ENCODE peak calls at places on chromosomes 16 and 17, in eight cellular contexts. R, Y, Z, S, K, N, O and G are unnamed samples.

GRCh38 chr17:2982854-2983636 is 80.4 kb downstream of the OR1D5 start:
- DNase-seq in R (no peak), Y (no peak), Z (no peak), S (peak; percentile 20), K (peak; percentile 42), N (peak; percentile 9), O (peak; percentile 53), G (no peak)

GRCh38 chr17:31251075-31251474 is 46.0 kb downstream of the OMG start:
- DNase-seq in R (no peak), Y (no peak), Z (no peak), S (no peak), K (no peak), N (no peak), O (no peak), G (no peak)

GRCh38 chr17:50033316-50033715 is 22.6 kb upstream of the ITGA3 start:
- DNase-seq in R (no peak), Y (no peak), Z (no peak), S (no peak), K (no peak), N (no peak), O (peak; percentile 25), G (no peak)

GRCh38 chr17:1961187-1961586 is 63.9 kb downstream of the RTN4RL1 start:
- DNase-seq in R (no peak), Y (no peak), Z (no peak), S (peak; percentile 94), K (peak; percentile 53), N (no peak), O (no peak), G (no peak)

GRCh38 chr17:44200478-44201155 is 933 bp upstream of the ATXN7L3 start:
- DNase-seq in R (no peak), Y (peak; percentile 80), Z (no peak), S (no peak), K (peak; percentile 41), N (no peak), O (no peak), G (no peak)

GRCh38 chr16:88999457-89000206 is 22.6 kb upstream of the CBFA2T3 start:
- DNase-seq in R (no peak), Y (no peak), Z (no peak), S (peak; percentile 66), K (no peak), N (no peak), O (no peak), G (no peak)

GRCh38 chr16:82700541-82701240 is 73.9 kb downstream of the CDH13 start:
- DNase-seq in R (no peak), Y (no peak), Z (no peak), S (no peak), K (no peak), N (no peak), O (no peak), G (no peak)

GRCh38 chr17:63378411-63379076 is 67.6 kb downstream of the CYB561 start:
- DNase-seq in R (no peak), Y (no peak), Z (no peak), S (no peak), K (no peak), N (no peak), O (no peak), G (no peak)

GRCh38 chr17:19897901-19898300 is 30.2 kb upstream of the ULK2 start:
- DNase-seq in R (no peak), Y (no peak), Z (no peak), S (no peak), K (no peak), N (no peak), O (no peak), G (no peak)

GRCh38 chr17:520447-521167 is 168.0 kb upstream of the RPH3AL start:
- DNase-seq in R (no peak), Y (no peak), Z (no peak), S (no peak), K (no peak), N (no peak), O (no peak), G (no peak)

GRCh38 chr16:79066621-79067020 is 533.9 kb downstream of the MAF start:
- DNase-seq in R (no peak), Y (no peak), Z (no peak), S (no peak), K (no peak), N (no peak), O (no peak), G (no peak)

GRCh38 chr17:10063730-10064221 is 134.6 kb downstream of the GAS7 start:
- DNase-seq in R (no peak), Y (no peak), Z (no peak), S (no peak), K (peak; percentile 32), N (no peak), O (peak; percentile 66), G (no peak)

GRCh38 chr16:16062023-16062932 is 112.9 kb downstream of the ABCC1 start:
- DNase-seq in R (no peak), Y (no peak), Z (no peak), S (no peak), K (no peak), N (no peak), O (no peak), G (no peak)

DNA sequence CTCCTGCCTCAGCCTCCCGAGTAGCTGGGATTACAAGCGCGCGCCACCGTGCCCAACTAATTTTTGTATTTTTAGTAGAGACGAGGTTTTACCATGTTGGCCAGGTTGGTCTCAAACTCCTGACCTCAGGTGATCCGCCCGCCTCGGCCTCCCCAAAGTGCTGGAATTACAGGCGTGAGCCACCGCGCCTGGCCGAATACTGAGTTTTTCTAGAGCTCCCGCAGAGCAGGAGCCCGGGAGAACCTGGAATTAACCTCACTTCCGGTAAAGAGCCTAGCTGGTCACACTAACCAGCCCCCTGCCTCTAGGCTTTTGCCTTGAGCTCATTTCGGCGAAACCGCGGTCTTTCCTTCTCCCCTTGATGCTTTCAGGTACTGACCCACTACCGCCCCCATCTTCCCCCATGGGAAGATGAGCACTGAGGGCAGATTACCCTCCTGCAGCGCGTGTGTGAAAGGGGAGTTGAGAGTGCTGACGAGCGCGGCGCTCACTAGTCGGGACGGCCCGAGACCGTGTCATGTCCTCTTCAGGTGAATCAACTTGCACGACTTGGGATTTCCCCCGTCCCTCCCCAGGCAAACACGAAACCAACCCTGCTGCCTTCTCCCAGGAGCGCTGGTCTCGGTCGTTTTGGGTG is 743 bp upstream of the NEK8 start:
- DNase-seq in R (peak; percentile 69), Y (peak; percentile 69), Z (peak; percentile 59), S (peak; percentile 95), K (peak; percentile 56), N (peak; percentile 67), O (peak; percentile 55), G (peak; percentile 51)
- TF ChIP-seq CTCF in R (no peak), Y (peak; percentile 35), Z (no peak), S (peak; percentile 46), K (peak; percentile 25), N (peak; percentile 27), O (peak; percentile 4), G (no peak)

DNA sequence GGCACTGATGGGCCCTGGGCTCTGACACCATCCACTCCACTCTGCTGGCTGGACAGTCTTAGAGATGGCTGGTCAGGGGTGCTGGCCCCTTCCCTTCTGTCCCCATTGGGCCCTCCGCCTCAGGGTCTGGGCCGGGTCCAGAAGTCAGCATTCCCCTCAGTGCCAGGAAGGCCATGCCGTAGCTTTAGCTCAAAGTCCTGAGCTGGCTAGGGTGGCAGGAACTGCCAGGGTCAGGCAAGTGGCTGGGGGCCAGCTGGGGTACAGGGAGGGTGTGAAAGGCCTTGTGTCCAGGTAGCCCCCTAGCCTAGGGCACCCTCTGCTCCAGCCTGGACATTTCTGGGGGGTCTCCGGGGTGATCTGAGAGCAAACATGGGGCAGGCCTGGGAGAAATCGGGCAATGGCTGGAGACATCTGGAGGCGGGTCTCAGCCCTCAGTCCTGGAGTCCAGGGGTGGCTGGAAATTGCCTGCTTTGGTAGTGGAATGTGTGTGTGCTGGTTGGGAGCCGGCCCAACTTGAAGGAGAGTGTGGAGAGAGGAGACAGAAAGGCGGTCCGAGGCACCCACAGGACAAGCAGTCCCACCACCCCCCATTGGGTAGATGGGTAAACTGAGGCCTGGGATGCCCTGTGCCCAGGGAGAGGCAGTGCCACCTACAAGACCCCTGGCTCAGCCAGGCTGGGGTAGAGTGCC is 32.5 kb downstream of the TPSG1 start:
- DNase-seq in R (no peak), Y (no peak), Z (no peak), S (no peak), K (no peak), N (no peak), O (no peak), G (no peak)
- TF ChIP-seq CTCF in R (no peak), Y (no peak), Z (no peak), S (no peak), K (no peak), N (no peak), O (no peak), G (no peak)

DNA sequence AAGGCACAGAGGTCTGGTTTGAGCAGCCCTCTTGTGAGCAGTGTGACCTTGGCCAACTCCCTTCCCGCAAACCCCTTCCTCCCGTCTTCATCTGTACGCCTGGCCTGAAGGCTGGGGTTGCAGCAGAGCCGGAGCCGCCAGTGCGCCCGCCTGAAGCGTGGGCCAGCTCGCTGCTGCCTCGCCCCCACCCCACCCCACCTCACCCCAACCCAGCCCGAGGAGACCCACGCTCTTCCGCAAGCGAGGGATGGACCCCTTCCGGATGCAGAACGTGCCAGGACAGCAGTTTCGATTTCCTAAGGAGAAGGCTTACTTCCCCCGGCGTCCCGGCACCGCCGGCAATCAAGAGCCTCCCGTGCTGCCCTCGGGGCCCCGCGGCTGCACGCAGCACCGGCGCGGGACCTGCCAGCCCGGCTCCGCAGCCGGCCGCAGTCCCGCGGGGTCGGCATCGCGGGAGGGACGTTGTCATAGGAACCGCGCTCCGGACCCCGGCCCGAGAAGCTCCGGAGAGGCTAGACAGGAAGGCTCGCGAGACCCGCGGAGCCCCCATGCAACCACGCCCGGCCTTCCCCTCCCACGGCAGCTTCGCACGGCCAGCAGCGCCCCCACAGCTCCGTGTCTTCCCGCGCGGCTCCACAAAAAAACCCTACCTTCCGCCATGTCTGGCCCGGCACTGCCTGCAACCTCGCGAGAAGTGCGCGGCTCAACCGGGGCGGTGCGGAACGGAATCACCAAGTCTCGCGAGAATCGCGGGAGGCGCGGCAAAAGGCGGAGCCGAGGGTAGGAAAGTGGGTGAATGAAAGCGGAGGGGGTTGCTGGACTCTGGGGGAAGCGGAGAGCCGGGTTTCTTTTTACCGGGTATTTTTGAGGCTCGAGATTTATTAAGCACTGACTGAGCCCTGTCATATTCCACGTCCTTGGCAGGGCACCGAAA is at the start of gene ANKFY1:
- DNase-seq in R (peak; percentile 93), Y (peak; percentile 96), Z (peak; percentile 97), S (peak; percentile 98), K (peak; percentile 97), N (peak; percentile 98), O (peak; percentile 98), G (peak; percentile 99)
- TF ChIP-seq CTCF in R (no peak), Y (no peak), Z (no peak), S (no peak), K (no peak), N (no peak), O (no peak), G (no peak)

DNA sequence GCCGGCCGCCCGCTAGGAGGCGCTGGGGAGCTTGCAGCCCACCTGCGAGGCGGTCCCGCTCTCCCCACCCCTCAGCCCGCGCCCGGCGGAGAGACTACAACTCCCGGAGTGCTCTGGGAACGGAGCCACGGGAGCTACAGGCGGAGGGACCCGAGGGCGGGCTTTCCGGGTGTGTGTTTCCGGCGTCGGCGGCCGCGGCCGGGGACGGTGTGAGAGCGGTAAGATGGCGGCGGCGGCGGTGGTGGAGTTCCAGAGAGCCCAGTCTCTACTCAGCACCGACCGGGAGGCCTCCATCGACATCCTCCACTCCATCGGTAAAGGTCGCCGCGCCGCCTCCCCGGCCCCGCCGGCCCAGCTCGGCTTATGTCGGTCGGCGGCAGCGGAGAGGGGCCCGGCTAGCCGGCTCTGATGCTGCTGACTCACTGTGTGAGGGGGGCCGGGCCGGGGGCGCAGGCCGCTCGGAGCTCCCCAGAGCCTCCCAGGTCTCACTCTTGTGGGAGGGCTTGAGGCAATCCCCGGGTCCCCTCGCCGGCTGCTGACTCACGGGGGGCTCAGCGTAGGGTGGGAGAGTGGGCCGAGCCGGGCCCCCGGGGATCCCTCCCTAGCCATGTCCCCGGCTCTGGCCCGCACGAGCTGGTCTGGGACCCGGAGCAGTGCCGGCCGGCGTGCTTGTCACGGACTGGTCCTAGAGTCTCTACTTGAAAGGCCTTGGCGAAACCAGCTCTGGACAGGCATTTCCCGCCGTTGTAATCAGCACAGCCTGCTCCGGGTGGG is at the start of gene PSMD11:
- DNase-seq in R (peak; percentile 97), Y (peak; percentile 98), Z (peak; percentile 99), S (peak; percentile 100), K (peak; percentile 99), N (peak; percentile 98), O (peak; percentile 98), G (peak; percentile 100)
- TF ChIP-seq CTCF in R (peak; percentile 88), Y (peak; percentile 84), Z (peak; percentile 1), S (peak; percentile 99), K (peak; percentile 76), N (peak; percentile 83), O (peak; percentile 76), G (peak; percentile 76)